ENCODE peak calls at places on chromosomes 4 and X, in eight cellular contexts. N is fibroblast of lung; U is HEK293T; H is activated naive CD4-positive, alpha-beta T cell treated with anti-CD3 and anti-CD28 coated beads for 36 hours; Y is endodermal cell; R is cardiac muscle cell; K is fibroblast of mammary gland; W is NCI-H1092. I is an unnamed sample.

GRCh38 chr4:40840255-40840984 is 90.7 kb downstream of the NSUN7 start:
- DNase-seq in N (no peak), U (no peak), H (no peak), Y (no peak), R (no peak), K (no peak), W (no peak), I (no peak)

GRCh38 chr4:71550220-71551190 is 211.7 kb downstream of the SLC4A4 start:
- DNase-seq in N (peak; percentile 80), U (no peak), H (no peak), Y (peak; percentile 52), R (peak; percentile 54), K (peak; percentile 8), W (no peak), I (peak; percentile 63)

GRCh38 chr4:2253160-2254084 is 8.5 kb downstream of the MXD4 start:
- DNase-seq in N (no peak), U (no peak), H (no peak), Y (no peak), R (no peak), K (no peak), W (no peak), I (no peak)

GRCh38 chr4:121253961-121254360 is 89.8 kb upstream of the TNIP3 start:
- DNase-seq in N (peak; percentile 1), U (no peak), H (no peak), Y (no peak), R (no peak), K (no peak), W (no peak), I (no peak)

GRCh38 chr4:23163649-23164436 is 471.1 kb downstream of the GBA3 start:
- DNase-seq in N (peak; percentile 64), U (no peak), H (no peak), Y (no peak), R (no peak), K (no peak), W (no peak), I (peak; percentile 3)

GRCh38 chr4:14125375-14126129 is 498.0 kb upstream of the BOD1L1 start:
- DNase-seq in N (no peak), U (no peak), H (no peak), Y (no peak), R (no peak), K (peak; percentile 19), W (no peak), I (no peak)

GRCh38 chrX:68938244-68939004 is 109.6 kb downstream of the EFNB1 start:
- DNase-seq in N (peak; percentile 84), U (no peak), H (no peak), Y (peak; percentile 48), R (no peak), K (peak; percentile 81), W (no peak), I (peak; percentile 35)

GRCh38 chr4:150010525-150011126 is 67.6 kb upstream of the DCLK2 start:
- DNase-seq in N (peak; percentile 71), U (peak; percentile 56), H (peak; percentile 15), Y (peak; percentile 74), R (peak; percentile 74), K (peak; percentile 74), W (peak; percentile 37), I (peak; percentile 68)

GRCh38 chrX:122591546-122591945 is 592.5 kb upstream of the GRIA3 start:
- DNase-seq in N (no peak), U (no peak), H (no peak), Y (no peak), R (no peak), K (no peak), W (no peak), I (no peak)

GRCh38 chr4:113327513-113327912 is 278.1 kb downstream of the ANK2 start:
- DNase-seq in N (no peak), U (no peak), H (no peak), Y (no peak), R (no peak), K (peak; percentile 70), W (no peak), I (no peak)

GRCh38 chr4:48047421-48047844 is 30.9 kb downstream of the NIPAL1 start:
- DNase-seq in N (no peak), U (no peak), H (peak; percentile 91), Y (no peak), R (no peak), K (no peak), W (no peak), I (no peak)

GRCh38 chr4:85569730-85570299 is 94.9 kb downstream of the ARHGAP24 start:
- DNase-seq in N (no peak), U (no peak), H (no peak), Y (no peak), R (no peak), K (no peak), W (no peak), I (no peak)

GRCh38 chrX:129957241-129958099 is 25.0 kb upstream of the BCORL1 start:
- DNase-seq in N (peak; percentile 46), U (peak; percentile 85), H (peak; percentile 42), Y (peak; percentile 87), R (peak; percentile 60), K (peak; percentile 33), W (no peak), I (no peak)

GRCh38 chrX:3257471-3257870 is 89.0 kb downstream of the MXRA5 start:
- DNase-seq in N (peak; percentile 56), U (no peak), H (no peak), Y (no peak), R (no peak), K (no peak), W (no peak), I (peak; percentile 12)

GRCh38 chr4:150875367-150875766 is 139.7 kb downstream of the LRBA start:
- DNase-seq in N (no peak), U (no peak), H (no peak), Y (no peak), R (no peak), K (no peak), W (no peak), I (no peak)

GRCh38 chrX:39907964-39908616 is 189.7 kb downstream of the BCOR start:
- DNase-seq in N (peak; percentile 95), U (no peak), H (no peak), Y (peak; percentile 82), R (peak; percentile 36), K (peak; percentile 94), W (no peak), I (peak; percentile 75)

GRCh38 chrX:130299279-130300009 is 30.7 kb upstream of the ZNF280C start:
- DNase-seq in N (no peak), U (no peak), H (no peak), Y (peak; percentile 48), R (peak; percentile 1), K (no peak), W (peak; percentile 56), I (no peak)

GRCh38 chr4:89245459-89245858 is 62.1 kb downstream of the GPRIN3 start:
- DNase-seq in N (no peak), U (no peak), H (no peak), Y (peak; percentile 56), R (no peak), K (no peak), W (peak; percentile 75), I (no peak)

GRCh38 chr4:108433832-108434231 is 186.5 kb upstream of the RPL34 start:
- DNase-seq in N (peak; percentile 90), U (no peak), H (peak; percentile 57), Y (no peak), R (no peak), K (peak; percentile 47), W (no peak), I (no peak)

GRCh38 chr4:3599951-3600350 is 67.7 kb upstream of the LRPAP1 start:
- DNase-seq in N (no peak), U (no peak), H (no peak), Y (peak; percentile 48), R (no peak), K (no peak), W (no peak), I (no peak)

GRCh38 chr4:41880840-41881831 is 54.1 kb upstream of the TMEM33 start:
- DNase-seq in N (no peak), U (no peak), H (no peak), Y (peak; percentile 74), R (no peak), K (no peak), W (no peak), I (no peak)

GRCh38 chrX:118373538-118373937 is 27.6 kb downstream of the WDR44 start:
- DNase-seq in N (no peak), U (no peak), H (no peak), Y (no peak), R (peak; percentile 1), K (no peak), W (no peak), I (no peak)

GRCh38 chrX:137575596-137576255 is 9.8 kb downstream of the ZIC3 start:
- DNase-seq in N (no peak), U (no peak), H (no peak), Y (peak; percentile 55), R (no peak), K (no peak), W (no peak), I (no peak)

GRCh38 chr4:52989865-52990264 is 127.7 kb downstream of the RASL11B start:
- DNase-seq in N (no peak), U (no peak), H (no peak), Y (no peak), R (no peak), K (no peak), W (no peak), I (no peak)

GRCh38 chrX:153774576-153775292 is 6.1 kb upstream of the SRPK3 start:
- DNase-seq in N (no peak), U (no peak), H (no peak), Y (no peak), R (no peak), K (no peak), W (no peak), I (no peak)

GRCh38 chrX:21638311-21638710 is 19.8 kb downstream of the KLHL34 start:
- DNase-seq in N (peak; percentile 67), U (no peak), H (no peak), Y (no peak), R (no peak), K (peak; percentile 69), W (no peak), I (no peak)

GRCh38 chr4:61201562-61202099 is 1.5 kb downstream of the ADGRL3 start:
- DNase-seq in N (peak; percentile 7), U (peak; percentile 16), H (no peak), Y (peak; percentile 78), R (peak; percentile 12), K (no peak), W (peak; percentile 40), I (no peak)

GRCh38 chrX:150365051-150365952 is 2.2 kb downstream of the MAMLD1 start:
- DNase-seq in N (peak; percentile 58), U (peak; percentile 74), H (peak; percentile 70), Y (peak; percentile 89), R (peak; percentile 63), K (peak; percentile 48), W (peak; percentile 59), I (no peak)

GRCh38 chr4:143185253-143186107 is 763 bp downstream of the USP38 start:
- DNase-seq in N (peak; percentile 15), U (peak; percentile 8), H (no peak), Y (peak; percentile 81), R (no peak), K (peak; percentile 37), W (no peak), I (no peak)

GRCh38 chrX:68732906-68733493 is 85.5 kb downstream of the STARD8 start:
- DNase-seq in N (peak; percentile 17), U (peak; percentile 82), H (peak; percentile 75), Y (peak; percentile 90), R (peak; percentile 62), K (peak; percentile 56), W (peak; percentile 40), I (no peak)

GRCh38 chrX:19193584-19193983 is 71.3 kb upstream of the ADGRG2 start:
- DNase-seq in N (no peak), U (no peak), H (no peak), Y (no peak), R (peak; percentile 3), K (no peak), W (no peak), I (no peak)

GRCh38 chr4:26384380-26385057 is 63.7 kb downstream of the RBPJ start:
- DNase-seq in N (no peak), U (no peak), H (no peak), Y (no peak), R (no peak), K (no peak), W (no peak), I (no peak)

GRCh38 chr4:7392438-7393374 is 42.0 kb downstream of the PSAPL1 start:
- DNase-seq in N (peak; percentile 88), U (no peak), H (no peak), Y (peak; percentile 54), R (no peak), K (peak; percentile 31), W (no peak), I (peak; percentile 28)

GRCh38 chr4:6029254-6029653 is 11.0 kb upstream of the C4orf50 start:
- DNase-seq in N (no peak), U (no peak), H (no peak), Y (no peak), R (no peak), K (no peak), W (no peak), I (no peak)